ENCODE peak calls at places on chromosomes 11 and 22, in seven cellular contexts. M is AG04450, X is smooth muscle cell of the brain vasculature, N is fibroblast of the conjunctiva, Z is Kasumi-1, R is endothelial cell, B is breast epithelium. I is an unnamed sample.

GRCh38 chr22:44549701-44550100 is 51.7 kb upstream of the RTL6 start:
- DNase-seq in Z (no peak), X (no peak), M (no peak), R (no peak), N (no peak), B (no peak), I (no peak)

GRCh38 chr22:30891781-30892180 is 76.8 kb downstream of the MORC2 start:
- DNase-seq in B (no peak), Z (no peak), M (no peak), X (no peak), R (no peak), N (no peak), I (no peak)

GRCh38 chr11:122717264-122717867 is 61.8 kb downstream of the UBASH3B start:
- DNase-seq in Z (peak), X (no peak), M (no peak), B (no peak), N (no peak), R (no peak), I (peak)

GRCh38 chr11:33797879-33798278 is 23.6 kb upstream of the FBXO3 start:
- DNase-seq in R (no peak), Z (no peak), N (no peak), X (no peak), M (no peak), B (no peak), I (no peak)

GRCh38 chr11:117870176-117870952 is 6.1 kb downstream of the FXYD6 start:
- DNase-seq in X (no peak), Z (no peak), N (no peak), B (no peak), M (no peak), R (no peak), I (no peak)

GRCh38 chr22:44736581-44737413 is 15.6 kb upstream of the ARHGAP8 start:
- DNase-seq in R (no peak), M (no peak), Z (no peak), N (no peak), X (no peak), B (no peak), I (no peak)

GRCh38 chr11:115463606-115464005 is 40.6 kb downstream of the CADM1 start:
- DNase-seq in R (no peak), N (no peak), M (no peak), B (no peak), Z (no peak), X (no peak), I (no peak)

GRCh38 chr11:1988667-1989317 is 8.8 kb downstream of the H19 start:
- DNase-seq in B (no peak), M (no peak), N (no peak), Z (no peak), X (no peak), R (no peak), I (no peak)

GRCh38 chr22:46077669-46078099 is 72.6 kb upstream of the PPARA start:
- DNase-seq in B (peak), R (no peak), Z (no peak), M (no peak), X (no peak), N (no peak), I (no peak)

GRCh38 chr11:121723261-121723741 is 270.5 kb upstream of the SORL1-AS1 start:
- DNase-seq in X (peak), Z (no peak), R (peak), M (no peak), N (no peak), B (no peak), I (no peak)